ENCODE peak calls at places on chromosomes 1 and 21, in nine cellular contexts. E, B, Z, K, N, P, W, A and V are unnamed samples.

GRCh38 chr1:241590734-241591133 is 49.4 kb downstream of the CHML start:
- DNase-seq in E (no peak), B (no peak), Z (no peak), K (no peak), N (no peak), P (no peak), W (no peak), A (no peak), V (no peak)

GRCh38 chr1:179038528-179039281 is 13.0 kb downstream of the FAM20B start:
- DNase-seq in E (no peak), B (no peak), Z (no peak), K (no peak), N (peak; percentile 10), P (no peak), W (no peak), A (no peak), V (no peak)

GRCh38 chr1:248825909-248826760 is at the start of gene SH3BP5L:
- DNase-seq in E (peak; percentile 70), B (peak; percentile 67), Z (peak; percentile 87), K (peak; percentile 98), N (peak; percentile 96), P (peak; percentile 93), W (peak; percentile 93), A (peak; percentile 90), V (peak; percentile 95)

GRCh38 chr1:175576870-175577269 is 166.5 kb downstream of the TNR start:
- DNase-seq in E (no peak), B (no peak), Z (no peak), K (no peak), N (no peak), P (no peak), W (no peak), A (no peak), V (no peak)

GRCh38 chr1:30966690-30967369 is 58.3 kb upstream of the SDC3 start:
- DNase-seq in E (no peak), B (peak; percentile 95), Z (peak; percentile 56), K (no peak), N (peak; percentile 99), P (peak; percentile 94), W (peak; percentile 69), A (no peak), V (no peak)

GRCh38 chr1:178488393-178488792 is 8.4 kb downstream of the CLEC20A start:
- DNase-seq in E (no peak), B (no peak), Z (no peak), K (no peak), N (no peak), P (no peak), W (no peak), A (no peak), V (no peak)

GRCh38 chr1:6438047-6438525 is 13.5 kb downstream of the ESPN start:
- DNase-seq in E (peak; percentile 48), B (peak; percentile 70), Z (no peak), K (peak; percentile 37), N (peak; percentile 76), P (peak; percentile 90), W (peak; percentile 68), A (peak; percentile 70), V (peak; percentile 97)

GRCh38 chr1:86395771-86396502 is at the start of gene ODF2L:
- DNase-seq in E (peak; percentile 72), B (peak; percentile 86), Z (no peak), K (peak; percentile 88), N (peak; percentile 94), P (peak; percentile 60), W (peak; percentile 86), A (peak; percentile 89), V (peak; percentile 97)

GRCh38 chr1:72623299-72623708 is 341.0 kb upstream of the NEGR1 start:
- DNase-seq in E (no peak), B (peak; percentile 23), Z (peak; percentile 14), K (peak; percentile 51), N (no peak), P (peak; percentile 58), W (no peak), A (no peak), V (peak; percentile 64)

GRCh38 chr1:156258859-156259258 is 11.0 kb upstream of the PAQR6 start:
- DNase-seq in E (no peak), B (no peak), Z (no peak), K (no peak), N (no peak), P (no peak), W (no peak), A (no peak), V (no peak)

GRCh38 chr1:220368352-220369265 is 96.4 kb upstream of the RAB3GAP2 start:
- DNase-seq in E (no peak), B (no peak), Z (no peak), K (no peak), N (no peak), P (no peak), W (no peak), A (no peak), V (peak; percentile 67)

GRCh38 chr1:236861560-236862230 is 66.6 kb downstream of the MTR start:
- DNase-seq in E (no peak), B (no peak), Z (no peak), K (no peak), N (no peak), P (no peak), W (no peak), A (no peak), V (no peak)

GRCh38 chr1:244012232-244012631 is 38.9 kb upstream of the ZBTB18 start:
- DNase-seq in E (no peak), B (peak; percentile 26), Z (no peak), K (peak; percentile 37), N (no peak), P (peak; percentile 62), W (peak; percentile 48), A (no peak), V (peak; percentile 56)

GRCh38 chr1:183824295-183824694 is 19.4 kb downstream of the RGL1 start:
- DNase-seq in E (no peak), B (no peak), Z (no peak), K (no peak), N (no peak), P (no peak), W (no peak), A (no peak), V (no peak)

GRCh38 chr1:44405804-44406743 is 1.0 kb downstream of the RNF220 start:
- DNase-seq in E (no peak), B (no peak), Z (no peak), K (no peak), N (no peak), P (no peak), W (no peak), A (peak; percentile 53), V (peak; percentile 77)

GRCh38 chr1:63829349-63830327 is 55.8 kb downstream of the ROR1 start:
- DNase-seq in E (no peak), B (no peak), Z (no peak), K (no peak), N (no peak), P (no peak), W (no peak), A (no peak), V (no peak)

GRCh38 chr21:14603202-14603601 is 57.1 kb upstream of the SAMSN1 start:
- DNase-seq in E (no peak), B (no peak), Z (no peak), K (no peak), N (no peak), P (no peak), W (no peak), A (no peak), V (no peak)

GRCh38 chr1:42211224-42211623 is 46.7 kb upstream of the GUCA2A start:
- DNase-seq in E (no peak), B (no peak), Z (no peak), K (no peak), N (no peak), P (no peak), W (no peak), A (no peak), V (no peak)

GRCh38 chr1:36764796-36765195 is 269.5 kb downstream of the GRIK3 start:
- DNase-seq in E (no peak), B (no peak), Z (no peak), K (no peak), N (no peak), P (peak; percentile 72), W (no peak), A (no peak), V (peak; percentile 85)

GRCh38 chr1:67213164-67213563 is 46.9 kb downstream of the IL23R start:
- DNase-seq in E (no peak), B (no peak), Z (no peak), K (no peak), N (no peak), P (no peak), W (no peak), A (no peak), V (peak; percentile 64)

GRCh38 chr1:207007352-207008033 is 25.1 kb downstream of the C1orf116 start:
- DNase-seq in E (no peak), B (no peak), Z (peak; percentile 99), K (no peak), N (no peak), P (no peak), W (peak; percentile 92), A (no peak), V (no peak)

GRCh38 chr1:244628719-244629299 is 24.1 kb upstream of the DESI2 start:
- DNase-seq in E (no peak), B (no peak), Z (no peak), K (no peak), N (no peak), P (no peak), W (no peak), A (no peak), V (no peak)

GRCh38 chr1:20139776-20140612 is 871 bp downstream of the PLA2G2F start:
- DNase-seq in E (no peak), B (no peak), Z (no peak), K (no peak), N (no peak), P (no peak), W (no peak), A (no peak), V (no peak)

GRCh38 chr1:153626477-153626928 is 802 bp downstream of the S100A13 start:
- DNase-seq in E (no peak), B (no peak), Z (no peak), K (no peak), N (no peak), P (no peak), W (no peak), A (no peak), V (no peak)

GRCh38 chr1:16175610-16176553 is 20.0 kb upstream of the EPHA2 start:
- DNase-seq in E (peak; percentile 69), B (peak; percentile 21), Z (no peak), K (peak; percentile 71), N (peak; percentile 70), P (peak; percentile 55), W (peak; percentile 92), A (no peak), V (peak; percentile 59)

GRCh38 chr1:63223426-63223825 is 98.9 kb upstream of the FOXD3 start:
- DNase-seq in E (no peak), B (no peak), Z (no peak), K (no peak), N (no peak), P (no peak), W (no peak), A (no peak), V (no peak)

GRCh38 chr1:200082329-200082728 is 54.8 kb downstream of the NR5A2 start:
- DNase-seq in E (no peak), B (no peak), Z (no peak), K (no peak), N (no peak), P (no peak), W (no peak), A (no peak), V (no peak)

GRCh38 chr1:181095763-181096184 is 7.3 kb downstream of the IER5 start:
- DNase-seq in E (no peak), B (no peak), Z (no peak), K (no peak), N (peak; percentile 73), P (no peak), W (no peak), A (no peak), V (no peak)

GRCh38 chr1:53135735-53136114 is 6.7 kb downstream of the SLC1A7 start:
- DNase-seq in E (peak; percentile 22), B (no peak), Z (no peak), K (no peak), N (no peak), P (no peak), W (peak; percentile 91), A (no peak), V (no peak)

GRCh38 chr1:201487742-201488141 is 18.8 kb upstream of the PHLDA3 start:
- DNase-seq in E (no peak), B (no peak), Z (no peak), K (no peak), N (no peak), P (no peak), W (no peak), A (no peak), V (no peak)

GRCh38 chr1:83787246-83787998 is 211.5 kb downstream of the TTLL7 start:
- DNase-seq in E (no peak), B (no peak), Z (no peak), K (no peak), N (no peak), P (no peak), W (no peak), A (no peak), V (peak; percentile 50)